ENCODE peak calls at places on chromosome 2, in six cellular contexts. One of them, this sample, is unnamed.

GRCh38 chr2:225668606-225669266 is 269.2 kb downstream of the NYAP2 start:
- DNase-seq in mammary epithelial cell: peak
- DNase-seq in adrenal gland: no peak
- DNase-seq in choroid plexus epithelial cell: peak
- DNase-seq in Panc1: no peak
- DNase-seq in esophagus muscularis mucosa: no peak
- DNase-seq in this sample: peak

GRCh38 chr2:238171575-238172187 is 12.9 kb downstream of the ERFE start:
- DNase-seq in Panc1: no peak
- DNase-seq in mammary epithelial cell: no peak
- DNase-seq in esophagus muscularis mucosa: no peak
- DNase-seq in adrenal gland: no peak
- DNase-seq in choroid plexus epithelial cell: no peak
- DNase-seq in this sample: no peak

GRCh38 chr2:44470151-44470550 is 108.4 kb downstream of the CAMKMT start:
- DNase-seq in Panc1: no peak
- DNase-seq in mammary epithelial cell: no peak
- DNase-seq in choroid plexus epithelial cell: no peak
- DNase-seq in adrenal gland: no peak
- DNase-seq in esophagus muscularis mucosa: no peak
- DNase-seq in this sample: no peak

GRCh38 chr2:20145497-20146193 is 79.3 kb downstream of the SDC1 start:
- DNase-seq in adrenal gland: no peak
- DNase-seq in choroid plexus epithelial cell: no peak
- DNase-seq in mammary epithelial cell: no peak
- DNase-seq in Panc1: no peak
- DNase-seq in esophagus muscularis mucosa: no peak
- DNase-seq in this sample: no peak

GRCh38 chr2:444937-445884 is 157.3 kb upstream of the ALKAL2 start:
- DNase-seq in adrenal gland: no peak
- DNase-seq in Panc1: no peak
- DNase-seq in esophagus muscularis mucosa: no peak
- DNase-seq in choroid plexus epithelial cell: no peak
- DNase-seq in mammary epithelial cell: no peak
- DNase-seq in this sample: no peak

GRCh38 chr2:199716807-199717586 is 134.0 kb downstream of the FTCDNL1 start:
- DNase-seq in adrenal gland: no peak
- DNase-seq in choroid plexus epithelial cell: no peak
- DNase-seq in Panc1: no peak
- DNase-seq in mammary epithelial cell: peak
- DNase-seq in esophagus muscularis mucosa: no peak
- DNase-seq in this sample: peak

GRCh38 chr2:198657520-198658121 is 800.1 kb downstream of the SATB2 start:
- DNase-seq in mammary epithelial cell: peak
- DNase-seq in esophagus muscularis mucosa: no peak
- DNase-seq in Panc1: peak
- DNase-seq in choroid plexus epithelial cell: peak
- DNase-seq in adrenal gland: no peak
- DNase-seq in this sample: peak

GRCh38 chr2:3633089-3633981 is 24.7 kb upstream of the ALLC start:
- DNase-seq in adrenal gland: peak
- DNase-seq in choroid plexus epithelial cell: peak
- DNase-seq in mammary epithelial cell: peak
- DNase-seq in Panc1: no peak
- DNase-seq in esophagus muscularis mucosa: no peak
- DNase-seq in this sample: no peak

GRCh38 chr2:10328667-10329583 is 26.2 kb downstream of the HPCAL1 start:
- DNase-seq in mammary epithelial cell: no peak
- DNase-seq in esophagus muscularis mucosa: no peak
- DNase-seq in adrenal gland: peak
- DNase-seq in Panc1: no peak
- DNase-seq in choroid plexus epithelial cell: no peak
- DNase-seq in this sample: no peak

GRCh38 chr2:156907806-156908205 is 349.7 kb upstream of the GALNT5 start:
- DNase-seq in Panc1: no peak
- DNase-seq in adrenal gland: no peak
- DNase-seq in mammary epithelial cell: peak
- DNase-seq in choroid plexus epithelial cell: peak
- DNase-seq in esophagus muscularis mucosa: no peak
- DNase-seq in this sample: no peak

GRCh38 chr2:39666489-39667141 is 898 bp downstream of the TMEM178A start:
- DNase-seq in adrenal gland: no peak
- DNase-seq in choroid plexus epithelial cell: no peak
- DNase-seq in esophagus muscularis mucosa: no peak
- DNase-seq in Panc1: no peak
- DNase-seq in mammary epithelial cell: no peak
- DNase-seq in this sample: no peak

GRCh38 chr2:9674931-9675330 is 44.1 kb upstream of the YWHAQ start:
- DNase-seq in choroid plexus epithelial cell: no peak
- DNase-seq in Panc1: no peak
- DNase-seq in esophagus muscularis mucosa: no peak
- DNase-seq in adrenal gland: no peak
- DNase-seq in mammary epithelial cell: no peak
- DNase-seq in this sample: no peak

GRCh38 chr2:216904554-216904953 is 44.7 kb upstream of the TNP1 start:
- DNase-seq in esophagus muscularis mucosa: no peak
- DNase-seq in adrenal gland: no peak
- DNase-seq in choroid plexus epithelial cell: no peak
- DNase-seq in mammary epithelial cell: no peak
- DNase-seq in Panc1: no peak
- DNase-seq in this sample: no peak

GRCh38 chr2:175414872-175415487 is 233.5 kb upstream of the ATP5MC3 start:
- DNase-seq in Panc1: peak
- DNase-seq in esophagus muscularis mucosa: no peak
- DNase-seq in mammary epithelial cell: peak
- DNase-seq in choroid plexus epithelial cell: peak
- DNase-seq in adrenal gland: peak
- DNase-seq in this sample: peak

GRCh38 chr2:20456049-20456665 is 9.3 kb downstream of the RHOB start:
- DNase-seq in esophagus muscularis mucosa: no peak
- DNase-seq in choroid plexus epithelial cell: no peak
- DNase-seq in Panc1: no peak
- DNase-seq in adrenal gland: peak
- DNase-seq in mammary epithelial cell: no peak
- DNase-seq in this sample: no peak

GRCh38 chr2:202215179-202215578 is 23.2 kb downstream of the SUMO1 start:
- DNase-seq in esophagus muscularis mucosa: no peak
- DNase-seq in choroid plexus epithelial cell: no peak
- DNase-seq in Panc1: no peak
- DNase-seq in mammary epithelial cell: no peak
- DNase-seq in adrenal gland: no peak
- DNase-seq in this sample: peak

GRCh38 chr2:230931556-230932231 is 6.7 kb upstream of the GPR55 start:
- DNase-seq in adrenal gland: no peak
- DNase-seq in Panc1: no peak
- DNase-seq in choroid plexus epithelial cell: no peak
- DNase-seq in esophagus muscularis mucosa: no peak
- DNase-seq in mammary epithelial cell: no peak
- DNase-seq in this sample: no peak

GRCh38 chr2:9592699-9593098 is 37.1 kb upstream of the ADAM17 start:
- DNase-seq in esophagus muscularis mucosa: no peak
- DNase-seq in Panc1: no peak
- DNase-seq in choroid plexus epithelial cell: no peak
- DNase-seq in adrenal gland: no peak
- DNase-seq in mammary epithelial cell: no peak
- DNase-seq in this sample: no peak

GRCh38 chr2:201639205-201639604 is 4.1 kb downstream of the TMEM237 start:
- DNase-seq in adrenal gland: no peak
- DNase-seq in choroid plexus epithelial cell: no peak
- DNase-seq in Panc1: no peak
- DNase-seq in mammary epithelial cell: no peak
- DNase-seq in esophagus muscularis mucosa: no peak
- DNase-seq in this sample: no peak

GRCh38 chr2:133040175-133040574 is 370.2 kb upstream of the LYPD1 start:
- DNase-seq in mammary epithelial cell: peak
- DNase-seq in esophagus muscularis mucosa: no peak
- DNase-seq in choroid plexus epithelial cell: peak
- DNase-seq in Panc1: no peak
- DNase-seq in adrenal gland: no peak
- DNase-seq in this sample: no peak

GRCh38 chr2:133844214-133844892 is 276.1 kb upstream of the NCKAP5 start:
- DNase-seq in Panc1: peak
- DNase-seq in esophagus muscularis mucosa: no peak
- DNase-seq in choroid plexus epithelial cell: peak
- DNase-seq in adrenal gland: peak
- DNase-seq in mammary epithelial cell: peak
- DNase-seq in this sample: peak

GRCh38 chr2:239322414-239323086 is 78.3 kb downstream of the HDAC4 start:
- DNase-seq in esophagus muscularis mucosa: no peak
- DNase-seq in adrenal gland: peak
- DNase-seq in choroid plexus epithelial cell: peak
- DNase-seq in mammary epithelial cell: no peak
- DNase-seq in Panc1: no peak
- DNase-seq in this sample: peak

GRCh38 chr2:182077451-182078142 is 91.9 kb downstream of the PPP1R1C start:
- DNase-seq in esophagus muscularis mucosa: no peak
- DNase-seq in choroid plexus epithelial cell: peak
- DNase-seq in Panc1: peak
- DNase-seq in adrenal gland: no peak
- DNase-seq in mammary epithelial cell: peak
- DNase-seq in this sample: peak

GRCh38 chr2:230864605-230865323 is at the start of gene ITM2C:
- DNase-seq in choroid plexus epithelial cell: peak
- DNase-seq in adrenal gland: peak
- DNase-seq in Panc1: no peak
- DNase-seq in mammary epithelial cell: peak
- DNase-seq in esophagus muscularis mucosa: no peak
- DNase-seq in this sample: peak

GRCh38 chr2:101883860-101884259 is 107.9 kb upstream of the IL1R2 start:
- DNase-seq in choroid plexus epithelial cell: peak
- DNase-seq in adrenal gland: peak
- DNase-seq in Panc1: no peak
- DNase-seq in esophagus muscularis mucosa: no peak
- DNase-seq in mammary epithelial cell: peak
- DNase-seq in this sample: peak

GRCh38 chr2:232925769-232926163 is 55.7 kb downstream of the SNORC start:
- DNase-seq in mammary epithelial cell: no peak
- DNase-seq in esophagus muscularis mucosa: no peak
- DNase-seq in Panc1: no peak
- DNase-seq in adrenal gland: no peak
- DNase-seq in choroid plexus epithelial cell: no peak
- DNase-seq in this sample: peak

GRCh38 chr2:128573116-128573515 is 254.4 kb upstream of the HS6ST1 start:
- DNase-seq in Panc1: no peak
- DNase-seq in esophagus muscularis mucosa: peak
- DNase-seq in mammary epithelial cell: no peak
- DNase-seq in choroid plexus epithelial cell: no peak
- DNase-seq in adrenal gland: peak
- DNase-seq in this sample: no peak

GRCh38 chr2:44638649-44639048 is 276.9 kb downstream of the CAMKMT start:
- DNase-seq in Panc1: no peak
- DNase-seq in esophagus muscularis mucosa: no peak
- DNase-seq in mammary epithelial cell: no peak
- DNase-seq in choroid plexus epithelial cell: no peak
- DNase-seq in adrenal gland: no peak
- DNase-seq in this sample: peak

DNA sequence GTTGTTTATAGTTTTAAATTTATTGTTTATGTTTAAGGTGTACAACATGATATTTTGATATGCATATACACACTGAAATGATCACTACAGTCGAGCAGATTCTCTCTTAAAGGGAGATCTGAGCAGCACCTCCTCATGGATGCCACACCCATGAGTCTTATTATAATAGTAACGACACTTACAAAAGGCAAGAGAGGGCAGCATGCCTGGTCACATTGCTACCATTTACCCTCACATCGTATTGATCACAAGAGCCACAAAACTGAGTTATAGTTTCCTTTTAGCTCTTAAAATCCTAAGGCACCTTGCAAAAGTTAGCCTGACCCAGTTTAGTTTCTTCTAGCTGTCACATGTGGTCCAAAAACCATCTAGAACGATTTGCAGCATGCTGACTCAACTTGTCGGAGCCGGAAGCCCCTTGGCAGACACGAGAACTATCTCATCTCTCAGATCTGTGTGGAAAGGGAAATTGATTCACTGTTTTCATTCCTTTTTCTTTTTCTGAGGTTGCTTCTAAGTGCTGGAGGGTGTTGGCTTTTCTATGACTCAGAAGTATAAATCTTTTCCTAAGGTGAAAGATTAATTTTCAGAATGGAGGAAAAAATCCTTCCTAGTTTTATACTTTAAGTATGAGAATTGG is 85.3 kb downstream of the CDC42EP3 start:
- DNase-seq in choroid plexus epithelial cell: peak
- DNase-seq in adrenal gland: peak
- DNase-seq in mammary epithelial cell: peak
- DNase-seq in esophagus muscularis mucosa: peak
- DNase-seq in Panc1: no peak
- DNase-seq in this sample: peak
- TF ChIP-seq CTCF in choroid plexus epithelial cell: no peak
- TF ChIP-seq CTCF in adrenal gland: no peak
- TF ChIP-seq CTCF in mammary epithelial cell: no peak
- TF ChIP-seq CTCF in esophagus muscularis mucosa: no peak
- TF ChIP-seq CTCF in Panc1: no peak
- TF ChIP-seq CTCF in this sample: no peak

GRCh38 chr2:218782529-218782845 is 540 bp downstream of the CYP27A1 start:
- DNase-seq in adrenal gland: no peak
- DNase-seq in esophagus muscularis mucosa: no peak
- DNase-seq in choroid plexus epithelial cell: peak
- DNase-seq in mammary epithelial cell: no peak
- DNase-seq in Panc1: no peak
- DNase-seq in this sample: peak
- H3K4me3 ChIP-seq in adrenal gland: peak
- H3K4me3 ChIP-seq in esophagus muscularis mucosa: peak
- H3K4me3 ChIP-seq in choroid plexus epithelial cell: peak
- H3K4me3 ChIP-seq in mammary epithelial cell: no peak
- H3K4me3 ChIP-seq in Panc1: peak
- H3K4me3 ChIP-seq in this sample: peak

DNA sequence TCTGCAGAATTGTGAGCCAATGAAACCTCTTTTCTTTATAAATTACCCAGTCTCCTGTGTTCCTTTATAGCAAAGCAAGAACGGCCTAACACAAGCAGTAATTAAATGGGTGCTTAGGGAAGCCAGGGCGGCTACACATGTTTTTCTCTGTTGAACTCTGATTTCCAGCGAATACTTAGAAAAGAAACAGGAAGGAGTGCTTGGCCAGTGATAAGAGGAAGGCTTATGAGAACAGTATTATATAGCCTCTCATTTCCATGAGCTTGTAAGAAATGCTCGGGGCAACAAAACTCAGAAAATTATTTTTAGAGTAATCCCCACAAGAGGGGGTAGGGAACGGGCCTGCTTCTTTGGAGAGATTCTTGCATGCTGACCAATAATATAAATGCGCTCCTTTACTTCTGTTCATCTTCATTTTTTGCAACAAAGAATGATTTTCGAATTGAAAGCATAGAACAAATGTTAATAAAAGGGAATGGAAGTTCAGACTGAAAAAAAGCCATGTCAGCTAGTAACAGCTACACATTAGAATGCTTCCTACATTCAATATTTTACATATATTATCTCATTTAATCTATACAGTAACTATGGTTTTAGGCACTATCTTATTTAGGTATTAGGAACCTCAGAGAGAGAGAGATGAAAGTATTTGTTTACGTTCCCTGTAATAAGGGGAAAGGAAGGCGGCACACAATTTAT is 49.7 kb upstream of the CCDC85A start:
- DNase-seq in esophagus muscularis mucosa: no peak
- DNase-seq in choroid plexus epithelial cell: no peak
- DNase-seq in mammary epithelial cell: no peak
- DNase-seq in Panc1: no peak
- DNase-seq in adrenal gland: no peak
- DNase-seq in this sample: no peak
- TF ChIP-seq CTCF in esophagus muscularis mucosa: no peak
- TF ChIP-seq CTCF in choroid plexus epithelial cell: no peak
- TF ChIP-seq CTCF in mammary epithelial cell: no peak
- TF ChIP-seq CTCF in Panc1: no peak
- TF ChIP-seq CTCF in adrenal gland: no peak
- TF ChIP-seq CTCF in this sample: no peak

GRCh38 chr2:1609706-1610485 is 134.4 kb downstream of the PXDN start:
- DNase-seq in mammary epithelial cell: no peak
- DNase-seq in choroid plexus epithelial cell: no peak
- DNase-seq in adrenal gland: no peak
- DNase-seq in esophagus muscularis mucosa: no peak
- DNase-seq in Panc1: no peak
- DNase-seq in this sample: no peak
- H3K4me3 ChIP-seq in mammary epithelial cell: no peak
- H3K4me3 ChIP-seq in choroid plexus epithelial cell: no peak
- H3K4me3 ChIP-seq in adrenal gland: no peak
- H3K4me3 ChIP-seq in esophagus muscularis mucosa: no peak
- H3K4me3 ChIP-seq in Panc1: no peak
- H3K4me3 ChIP-seq in this sample: no peak

This sample was measured in cardiac muscle cell.